ENCODE peak calls at places on chromosome 5, in four cellular contexts. E, I, J and N are unnamed samples.

GRCh38 chr5:159850192-159850573 is 66.1 kb upstream of the ADRA1B start:
- DNase-seq in J (no peak), E (no peak), I (peak), N (peak)

GRCh38 chr5:34598177-34598794 is 57.8 kb upstream of the RAI14 start:
- DNase-seq in J (peak), I (peak), E (no peak), N (peak)

GRCh38 chr5:154320690-154321089 is 125.1 kb upstream of the SAP30L start:
- DNase-seq in I (peak), E (no peak), J (no peak), N (peak)

GRCh38 chr5:158684469-158684868 is 415.2 kb downstream of the EBF1 start:
- DNase-seq in J (no peak), I (no peak), E (no peak), N (no peak)

GRCh38 chr5:59786271-59786805 is 107.2 kb downstream of the PDE4D start:
- DNase-seq in I (peak), E (no peak), J (no peak), N (peak)

GRCh38 chr5:131634666-131634995 is 398 bp downstream of the RAPGEF6 start:
- DNase-seq in J (peak), I (peak), E (no peak), N (no peak)

GRCh38 chr5:43192558-43193170 is 639 bp downstream of the NIM1K start:
- DNase-seq in I (peak), E (no peak), J (peak), N (peak)

GRCh38 chr5:126972062-126972895 is 58.1 kb downstream of the MARCHF3 start:
- DNase-seq in E (no peak), J (peak), I (peak), N (no peak)

GRCh38 chr5:8683528-8683927 is 814.6 kb downstream of the MTRR start:
- DNase-seq in E (no peak), J (no peak), I (no peak), N (peak)

GRCh38 chr5:141529002-141529401 is 40.1 kb downstream of the PCDHGC5 start:
- DNase-seq in J (no peak), I (peak), E (no peak), N (peak)

GRCh38 chr5:35470866-35471265 is 146.8 kb upstream of the SPEF2 start:
- DNase-seq in E (no peak), I (peak), J (no peak), N (peak)

GRCh38 chr5:176441921-176442323 is 6.3 kb upstream of the FAF2 start:
- DNase-seq in E (no peak), J (no peak), I (no peak), N (no peak)

GRCh38 chr5:76386360-76386759 is 16.7 kb upstream of the IQGAP2 start:
- DNase-seq in I (no peak), E (no peak), J (no peak), N (no peak)

GRCh38 chr5:9832921-9833320 is 202.8 kb upstream of the TAS2R1 start:
- DNase-seq in J (no peak), E (no peak), I (no peak), N (no peak)

GRCh38 chr5:3862906-3863305 is 267.3 kb downstream of the IRX1 start:
- DNase-seq in E (no peak), I (no peak), J (no peak), N (no peak)

GRCh38 chr5:90740244-90740799 is 181.7 kb downstream of the ADGRV1 start:
- DNase-seq in I (no peak), E (no peak), J (no peak), N (no peak)

GRCh38 chr5:64295100-64295499 is 129.5 kb downstream of the RNF180 start:
- DNase-seq in E (no peak), I (no peak), J (no peak), N (no peak)

GRCh38 chr5:60633336-60633735 is 66.6 kb downstream of the DEPDC1B start:
- DNase-seq in E (no peak), I (peak), J (no peak), N (peak)

GRCh38 chr5:41625571-41625970 is 115.2 kb upstream of the PLCXD3 start:
- DNase-seq in E (no peak), I (no peak), J (no peak), N (no peak)

GRCh38 chr5:141779642-141780041 is 97.6 kb upstream of the ARAP3 start:
- DNase-seq in I (no peak), J (peak), E (no peak), N (peak)

GRCh38 chr5:129460121-129460950 is at the start of gene ADAMTS19:
- DNase-seq in E (no peak), J (peak), I (peak), N (peak)

GRCh38 chr5:163330723-163331668 is 106.4 kb upstream of the CCNG1 start:
- DNase-seq in I (no peak), J (no peak), E (no peak), N (no peak)

GRCh38 chr5:67179695-67180302 is 16.8 kb downstream of the CD180 start:
- DNase-seq in I (no peak), E (no peak), J (no peak), N (no peak)